ENCODE peak calls at places on chromosomes 2 and 18, in ten cellular contexts. L is adrenal gland, N is B cell, C is progenitor cell of endocrine pancreas, E is BE2C, V is IMR-90, I is type B pancreatic cell, H is heart left ventricle, O is pancreas, B is astrocyte of the cerebellum. T is an unnamed sample.

GRCh38 chr2:70705160-70705850 is 62.7 kb downstream of the ADD2 start:
- DNase-seq in N (no peak), L (peak), O (no peak), B (no peak), I (peak), E (no peak), H (no peak), V (no peak), C (no peak), T (no peak)

GRCh38 chr2:237201461-237202287 is 116.0 kb downstream of the COPS8 start:
- DNase-seq in V (peak), L (peak), E (peak), B (peak), I (no peak), H (no peak), C (no peak), N (no peak), O (no peak), T (no peak)

GRCh38 chr2:96539215-96539920 is 2.8 kb downstream of the ARID5A start:
- DNase-seq in L (no peak), O (no peak), B (no peak), H (no peak), E (no peak), I (no peak), V (no peak), C (no peak), N (no peak), T (no peak)

GRCh38 chr2:140502951-140503630 is 1627.7 kb downstream of the LRP1B start:
- DNase-seq in I (no peak), B (peak), O (no peak), N (no peak), V (peak), C (no peak), L (no peak), H (no peak), E (no peak), T (peak)

GRCh38 chr18:62187543-62188378 is 706 bp downstream of the RELCH start:
- DNase-seq in V (peak), N (no peak), L (peak), C (peak), I (peak), B (peak), O (peak), E (peak), H (peak), T (peak)

GRCh38 chr2:177265386-177265690 is 811 bp upstream of the NFE2L2 start:
- DNase-seq in L (no peak), I (no peak), B (no peak), C (no peak), O (no peak), E (peak), V (peak), H (peak), N (no peak), T (peak)

GRCh38 chr2:182682210-182682609 is 33.8 kb upstream of the DNAJC10 start:
- DNase-seq in B (no peak), N (no peak), E (no peak), L (no peak), V (no peak), H (no peak), C (no peak), O (no peak), I (no peak), T (no peak)

GRCh38 chr2:149360106-149360505 is 29.7 kb downstream of the LYPD6 start:
- DNase-seq in L (no peak), B (no peak), V (no peak), N (no peak), O (no peak), E (no peak), I (no peak), C (no peak), H (no peak), T (peak)

GRCh38 chr2:214193943-214194342 is 216.9 kb upstream of the VWC2L start:
- DNase-seq in N (no peak), V (peak), B (peak), O (no peak), C (no peak), L (no peak), I (no peak), E (no peak), H (no peak), T (peak)

GRCh38 chr2:128628996-128629395 is 310.3 kb upstream of the HS6ST1 start:
- DNase-seq in O (no peak), N (no peak), C (no peak), L (no peak), H (peak), E (no peak), I (peak), V (no peak), B (no peak), T (no peak)

GRCh38 chr2:50769416-50769815 is 262.5 kb downstream of the NRXN1 start:
- DNase-seq in B (no peak), N (no peak), H (no peak), C (no peak), E (peak), L (peak), I (no peak), V (no peak), O (no peak), T (no peak)

GRCh38 chr2:238122287-238123217 is 15.9 kb upstream of the KLHL30 start:
- DNase-seq in N (no peak), E (peak), V (no peak), C (no peak), L (no peak), B (no peak), O (peak), H (no peak), I (no peak), T (no peak)

GRCh38 chr2:41038408-41038807 is 586.5 kb upstream of the SLC8A1 start:
- DNase-seq in L (no peak), H (no peak), B (no peak), I (no peak), N (no peak), C (no peak), O (no peak), V (peak), E (no peak), T (peak)

GRCh38 chr2:139909160-139909559 is 1129.0 kb upstream of the NXPH2 start:
- DNase-seq in L (no peak), H (no peak), E (no peak), O (no peak), I (no peak), V (no peak), N (no peak), B (no peak), C (no peak), T (no peak)

GRCh38 chr2:214989187-214989586 is 149.2 kb downstream of the ABCA12 start:
- DNase-seq in C (no peak), H (no peak), B (no peak), N (no peak), V (no peak), I (no peak), O (no peak), E (no peak), L (no peak), T (peak)

GRCh38 chr2:12379143-12379542 is 337.6 kb upstream of the TRIB2 start:
- DNase-seq in I (no peak), L (no peak), C (no peak), E (no peak), V (no peak), B (no peak), O (no peak), H (no peak), N (no peak), T (no peak)

GRCh38 chr18:42413870-42414269 is 458.8 kb downstream of the PIK3C3 start:
- DNase-seq in V (no peak), I (no peak), C (no peak), B (no peak), H (no peak), E (no peak), N (no peak), O (no peak), L (no peak), T (no peak)

GRCh38 chr18:78731423-78732032 is 248.1 kb upstream of the SALL3 start:
- DNase-seq in N (no peak), C (no peak), B (no peak), E (no peak), I (peak), H (no peak), O (no peak), L (no peak), V (no peak), T (no peak)

GRCh38 chr2:207812058-207812857 is 42.6 kb upstream of the FZD5 start:
- DNase-seq in O (no peak), C (no peak), B (no peak), E (no peak), I (no peak), V (no peak), N (no peak), H (no peak), L (no peak), T (no peak)

GRCh38 chr2:165470351-165470750 is 853 bp downstream of the CSRNP3 start:
- DNase-seq in E (no peak), H (no peak), I (no peak), V (no peak), C (no peak), N (no peak), L (no peak), B (no peak), O (no peak), T (no peak)

GRCh38 chr2:188369365-188369764 is 77.7 kb downstream of the GULP1 start:
- DNase-seq in O (no peak), H (no peak), C (no peak), I (no peak), V (peak), L (peak), N (no peak), B (no peak), E (peak), T (peak)

GRCh38 chr2:85251070-85251616 is 76.6 kb downstream of the TGOLN2 start:
- DNase-seq in C (no peak), O (no peak), B (no peak), L (no peak), H (no peak), N (no peak), E (no peak), I (no peak), V (no peak), T (no peak)

GRCh38 chr2:119225084-119225864 is 1.6 kb downstream of the STEAP3 start:
- DNase-seq in B (no peak), V (peak), I (no peak), C (no peak), O (no peak), E (no peak), L (no peak), H (no peak), N (no peak), T (no peak)

GRCh38 chr2:133090358-133090757 is 420.4 kb upstream of the LYPD1 start:
- DNase-seq in N (no peak), I (no peak), O (no peak), L (no peak), H (no peak), V (no peak), C (no peak), B (no peak), E (peak), T (no peak)

GRCh38 chr2:215970425-215970824 is 42.9 kb downstream of the MREG start:
- DNase-seq in O (no peak), N (no peak), H (no peak), E (no peak), V (peak), L (no peak), C (no peak), B (no peak), I (no peak), T (peak)

GRCh38 chr18:59502222-59502898 is 143.3 kb upstream of the LMAN1 start:
- DNase-seq in L (peak), O (no peak), I (no peak), E (no peak), H (peak), B (peak), V (peak), C (no peak), N (no peak), T (peak)

GRCh38 chr2:146547236-146547635 is 1297.6 kb upstream of the ACVR2A start:
- DNase-seq in N (no peak), L (no peak), I (no peak), H (no peak), C (no peak), O (no peak), B (no peak), E (no peak), V (no peak), T (no peak)

GRCh38 chr2:12636837-12637581 is 79.7 kb upstream of the TRIB2 start:
- DNase-seq in N (no peak), E (peak), O (no peak), H (no peak), I (no peak), L (peak), B (no peak), V (peak), C (no peak), T (no peak)

GRCh38 chr2:148282201-148282600 is 261.3 kb downstream of the MBD5 start:
- DNase-seq in V (peak), O (no peak), C (no peak), B (no peak), L (no peak), E (no peak), I (no peak), N (no peak), H (no peak), T (peak)

GRCh38 chr2:26580751-26581150 is 60.4 kb downstream of the CIB4 start:
- DNase-seq in I (peak), L (no peak), H (no peak), O (no peak), V (no peak), E (no peak), C (no peak), N (no peak), B (no peak), T (no peak)

GRCh38 chr2:192952254-192952653 is 757.5 kb upstream of the TMEFF2 start:
- DNase-seq in E (no peak), O (no peak), C (no peak), B (no peak), V (no peak), N (no peak), I (no peak), L (no peak), H (no peak), T (no peak)

GRCh38 chr2:569681-570080 is 107.5 kb downstream of the TMEM18 start:
- DNase-seq in L (no peak), B (no peak), O (no peak), H (no peak), V (no peak), N (no peak), I (no peak), E (peak), C (no peak), T (no peak)

GRCh38 chr2:127567351-127567854 is 31.9 kb downstream of the MYO7B start:
- DNase-seq in C (no peak), I (no peak), N (no peak), E (no peak), L (peak), H (peak), B (no peak), O (no peak), V (no peak), T (no peak)

GRCh38 chr2:207160115-207160514 is 5.6 kb downstream of the KLF7 start:
- DNase-seq in B (no peak), H (no peak), E (no peak), V (peak), L (no peak), N (no peak), O (no peak), I (no peak), C (no peak), T (no peak)

GRCh38 chr2:68837861-68838341 is 33.3 kb downstream of the BMP10 start:
- DNase-seq in I (no peak), H (no peak), V (peak), L (no peak), N (no peak), B (peak), E (no peak), C (no peak), O (no peak), T (no peak)

GRCh38 chr2:68838641-68839040 is 32.6 kb downstream of the BMP10 start:
- DNase-seq in N (no peak), L (no peak), I (no peak), H (no peak), B (no peak), C (no peak), E (no peak), V (no peak), O (no peak), T (no peak)

GRCh38 chr2:68835636-68836035 is 35.6 kb downstream of the BMP10 start:
- DNase-seq in C (no peak), I (no peak), L (no peak), N (peak), O (no peak), V (no peak), B (no peak), H (no peak), E (no peak), T (no peak)

GRCh38 chr2:68839260-68839833 is 31.9 kb downstream of the BMP10 start:
- DNase-seq in V (no peak), I (no peak), L (no peak), E (no peak), C (no peak), B (no peak), H (no peak), N (no peak), O (no peak), T (peak)

GRCh38 chr2:68837164-68837860 is 33.9 kb downstream of the BMP10 start:
- DNase-seq in L (peak), H (peak), E (no peak), B (no peak), O (peak), I (no peak), N (peak), V (peak), C (peak), T (peak)
- TF ChIP-seq CTCF in L (peak), H (peak), E (no peak), B (peak), O (peak), I (peak), N (peak), V (peak), C (peak), T (peak)

GRCh38 chr2:60821133-60821469 is 60.3 kb upstream of the REL start:
- DNase-seq in I (no peak), C (no peak), B (no peak), E (no peak), O (no peak), H (no peak), N (no peak), L (no peak), V (no peak), T (no peak)
- TF ChIP-seq CTCF in I (no peak), C (no peak), B (no peak), E (no peak), O (no peak), H (no peak), N (no peak), L (no peak), V (no peak), T (no peak)

GRCh38 chr18:13626544-13626908 is 99.8 kb downstream of the FAM210A start:
- DNase-seq in V (no peak), E (no peak), B (no peak), H (no peak), I (no peak), L (peak), O (no peak), N (no peak), C (no peak), T (no peak)

GRCh38 chr18:13627639-13628038 is 98.7 kb downstream of the FAM210A start:
- DNase-seq in L (peak), N (no peak), O (no peak), E (no peak), V (no peak), B (no peak), H (no peak), C (no peak), I (no peak), T (no peak)

GRCh38 chr18:13630869-13631268 is 95.5 kb downstream of the FAM210A start:
- DNase-seq in I (no peak), V (no peak), B (no peak), E (no peak), L (peak), O (no peak), N (no peak), H (no peak), C (no peak), T (no peak)

GRCh38 chr18:13628211-13628610 is 98.1 kb downstream of the FAM210A start:
- DNase-seq in H (no peak), L (peak), V (no peak), C (no peak), N (no peak), E (no peak), O (no peak), B (no peak), I (no peak), T (no peak)

DNA sequence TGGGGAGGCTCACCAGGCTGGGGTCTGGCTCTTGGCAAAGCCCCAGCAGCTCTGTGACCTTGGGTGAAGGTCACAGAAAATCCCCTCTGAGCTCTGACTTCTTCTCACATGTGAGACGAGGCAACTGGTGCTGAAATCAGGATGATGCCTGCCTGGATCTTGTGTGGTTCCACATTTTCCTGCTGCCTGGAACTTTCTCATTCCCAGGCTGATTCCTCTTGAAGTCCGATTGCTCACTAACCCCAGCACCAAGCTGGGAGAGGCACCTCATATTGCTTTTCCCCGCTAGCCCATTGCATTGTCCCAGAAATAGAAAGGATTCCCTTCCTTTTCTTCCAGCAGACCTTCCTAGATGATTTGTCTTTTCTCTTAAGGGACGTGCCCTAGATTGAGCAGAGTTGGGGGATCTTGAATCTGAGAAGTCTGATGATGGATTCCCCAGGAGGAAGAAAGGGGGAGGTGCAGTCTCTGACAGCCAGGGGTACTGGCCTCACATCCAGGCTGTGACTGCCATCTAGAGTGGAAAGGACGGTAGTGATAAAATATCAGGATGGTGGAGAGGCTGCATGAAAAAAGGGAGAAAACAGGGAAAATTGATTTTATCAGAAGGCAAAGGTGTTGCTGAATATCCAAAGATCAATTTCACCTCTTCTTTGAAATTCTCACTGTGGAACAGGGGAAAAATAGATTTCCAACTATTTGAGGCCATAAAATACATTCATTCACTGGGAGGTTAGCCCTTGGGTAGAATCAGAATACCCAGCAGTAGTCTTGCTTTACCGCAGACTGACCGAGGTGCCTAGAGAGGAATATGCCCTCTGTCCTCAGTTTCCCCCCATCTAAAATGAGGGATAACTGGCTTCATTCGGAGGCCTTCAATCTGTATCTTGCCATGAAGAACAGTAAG is 96.3 kb downstream of the FAM210A start:
- DNase-seq in L (peak), E (peak), B (peak), C (peak), V (peak), N (peak), I (no peak), O (no peak), H (peak), T (peak)
- TF ChIP-seq CTCF in L (peak), E (peak), B (peak), C (peak), V (peak), N (peak), I (peak), O (peak), H (peak), T (peak)

GRCh38 chr2:138757376-138757775 is 22.8 kb downstream of the NXPH2 start:
- DNase-seq in C (no peak), E (no peak), B (no peak), V (no peak), N (no peak), I (no peak), H (no peak), O (no peak), L (no peak), T (peak)

DNA sequence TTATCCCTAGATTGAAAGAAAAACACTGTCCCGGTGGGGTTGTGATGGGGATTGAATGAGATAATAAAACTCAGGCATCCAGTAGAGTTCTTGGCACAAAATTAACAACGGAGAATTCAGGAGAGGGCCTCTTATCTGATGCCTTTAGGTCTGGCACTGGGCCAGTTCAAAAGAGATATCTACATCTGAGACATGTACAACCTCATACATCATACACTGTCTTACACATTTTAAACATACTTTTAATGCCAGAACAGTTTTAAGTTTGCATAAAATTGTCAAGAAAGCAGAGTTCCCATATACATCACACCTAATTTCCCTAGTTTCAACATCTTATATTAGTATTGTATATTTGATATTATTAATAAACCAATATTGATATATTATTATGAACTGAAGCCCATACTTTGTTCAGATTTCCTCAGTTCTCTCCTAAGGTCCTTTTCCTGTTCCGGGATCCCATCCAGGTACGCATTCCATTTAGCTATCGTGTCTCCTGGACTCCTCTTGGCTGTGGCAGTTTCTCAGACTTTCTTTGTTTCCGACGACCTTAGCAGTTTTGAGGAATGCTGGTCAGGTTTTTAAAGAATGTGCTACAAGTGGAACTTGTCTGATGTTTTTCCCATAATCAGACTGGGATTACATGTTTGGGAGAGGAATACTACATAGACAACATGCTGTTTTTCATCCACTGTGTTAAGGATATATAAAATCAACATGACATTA is 27.8 kb downstream of the NXPH2 start:
- DNase-seq in B (peak), H (no peak), N (no peak), C (no peak), E (no peak), V (peak), O (no peak), L (no peak), I (no peak), T (peak)
- TF ChIP-seq CTCF in B (no peak), H (no peak), N (no peak), C (no peak), E (no peak), V (no peak), O (no peak), L (no peak), I (no peak), T (no peak)

T was measured in epithelial cell of esophagus.